ENCODE peak calls at places on chromosome 4, in ten cellular contexts. One of them, this sample, is unnamed. For H3K27me3 and H3K4me1, the result is how much of the 10 kb centered on the place peaks cover.

GRCh38 chr4:1990676-1991075 is 18.1 kb downstream of the NELFA start:
- DNase-seq in colonic mucosa: no peak
- DNase-seq in body of pancreas: no peak
- DNase-seq in ascending aorta: no peak
- DNase-seq in tibial nerve: no peak
- DNase-seq in endodermal cell: no peak
- DNase-seq in osteoblast: no peak
- DNase-seq in fibroblast of lung: no peak
- DNase-seq in lower lobe of right lung: no peak
- DNase-seq in heart left ventricle: no peak
- DNase-seq in this sample: no peak

GRCh38 chr4:120682981-120683380 is 239.5 kb downstream of the PRDM5 start:
- DNase-seq in colonic mucosa: no peak
- DNase-seq in body of pancreas: no peak
- DNase-seq in ascending aorta: no peak
- DNase-seq in tibial nerve: no peak
- DNase-seq in endodermal cell: no peak
- DNase-seq in osteoblast: no peak
- DNase-seq in fibroblast of lung: peak
- DNase-seq in lower lobe of right lung: no peak
- DNase-seq in heart left ventricle: no peak
- DNase-seq in this sample: no peak

GRCh38 chr4:73070072-73070385 is 513 bp upstream of the COX18 start:
- DNase-seq in colonic mucosa: no peak
- DNase-seq in body of pancreas: no peak
- DNase-seq in ascending aorta: no peak
- DNase-seq in tibial nerve: no peak
- DNase-seq in endodermal cell: no peak
- DNase-seq in osteoblast: no peak
- DNase-seq in fibroblast of lung: no peak
- DNase-seq in lower lobe of right lung: no peak
- DNase-seq in heart left ventricle: no peak
- DNase-seq in this sample: no peak

GRCh38 chr4:5956285-5957021 is 61.8 kb downstream of the C4orf50 start:
- DNase-seq in colonic mucosa: no peak
- DNase-seq in body of pancreas: peak
- DNase-seq in ascending aorta: no peak
- DNase-seq in tibial nerve: no peak
- DNase-seq in endodermal cell: peak
- DNase-seq in osteoblast: no peak
- DNase-seq in fibroblast of lung: no peak
- DNase-seq in lower lobe of right lung: no peak
- DNase-seq in heart left ventricle: peak
- DNase-seq in this sample: no peak

GRCh38 chr4:6777636-6778281 is 4.8 kb upstream of the KIAA0232 start:
- DNase-seq in colonic mucosa: no peak
- DNase-seq in body of pancreas: no peak
- DNase-seq in ascending aorta: peak
- DNase-seq in tibial nerve: no peak
- DNase-seq in endodermal cell: no peak
- DNase-seq in osteoblast: peak
- DNase-seq in fibroblast of lung: no peak
- DNase-seq in lower lobe of right lung: no peak
- DNase-seq in heart left ventricle: no peak
- DNase-seq in this sample: no peak

GRCh38 chr4:76803522-76803921 is 94.4 kb downstream of the SOWAHB start:
- DNase-seq in colonic mucosa: no peak
- DNase-seq in body of pancreas: no peak
- DNase-seq in ascending aorta: no peak
- DNase-seq in tibial nerve: peak
- DNase-seq in endodermal cell: peak
- DNase-seq in osteoblast: peak
- DNase-seq in fibroblast of lung: peak
- DNase-seq in lower lobe of right lung: no peak
- DNase-seq in heart left ventricle: no peak
- DNase-seq in this sample: no peak

GRCh38 chr4:6362896-6363295 is 93.2 kb downstream of the WFS1 start:
- DNase-seq in colonic mucosa: peak
- DNase-seq in body of pancreas: no peak
- DNase-seq in ascending aorta: no peak
- DNase-seq in tibial nerve: no peak
- DNase-seq in endodermal cell: peak
- DNase-seq in osteoblast: peak
- DNase-seq in fibroblast of lung: peak
- DNase-seq in lower lobe of right lung: no peak
- DNase-seq in heart left ventricle: no peak
- DNase-seq in this sample: peak

GRCh38 chr4:6502147-6502546 is 29.7 kb upstream of the PPP2R2C start:
- DNase-seq in colonic mucosa: peak
- DNase-seq in body of pancreas: no peak
- DNase-seq in ascending aorta: no peak
- DNase-seq in tibial nerve: no peak
- DNase-seq in endodermal cell: no peak
- DNase-seq in osteoblast: no peak
- DNase-seq in fibroblast of lung: no peak
- DNase-seq in lower lobe of right lung: no peak
- DNase-seq in heart left ventricle: no peak
- DNase-seq in this sample: no peak

GRCh38 chr4:8699479-8700145 is 107.0 kb downstream of the CPZ start:
- DNase-seq in colonic mucosa: no peak
- DNase-seq in body of pancreas: peak
- DNase-seq in ascending aorta: no peak
- DNase-seq in tibial nerve: no peak
- DNase-seq in endodermal cell: peak
- DNase-seq in osteoblast: peak
- DNase-seq in fibroblast of lung: no peak
- DNase-seq in lower lobe of right lung: no peak
- DNase-seq in heart left ventricle: no peak
- DNase-seq in this sample: no peak

GRCh38 chr4:8698341-8699062 is 105.9 kb downstream of the CPZ start:
- DNase-seq in colonic mucosa: no peak
- DNase-seq in body of pancreas: peak
- DNase-seq in ascending aorta: no peak
- DNase-seq in tibial nerve: no peak
- DNase-seq in endodermal cell: peak
- DNase-seq in osteoblast: peak
- DNase-seq in fibroblast of lung: no peak
- DNase-seq in lower lobe of right lung: no peak
- DNase-seq in heart left ventricle: no peak
- DNase-seq in this sample: no peak

GRCh38 chr4:8696369-8697127 is 104.0 kb downstream of the CPZ start:
- DNase-seq in colonic mucosa: no peak
- DNase-seq in body of pancreas: peak
- DNase-seq in ascending aorta: no peak
- DNase-seq in tibial nerve: no peak
- DNase-seq in endodermal cell: no peak
- DNase-seq in osteoblast: peak
- DNase-seq in fibroblast of lung: no peak
- DNase-seq in lower lobe of right lung: no peak
- DNase-seq in heart left ventricle: no peak
- DNase-seq in this sample: no peak

GRCh38 chr4:8699063-8699385 is 106.5 kb downstream of the CPZ start:
- DNase-seq in colonic mucosa: no peak
- DNase-seq in body of pancreas: no peak
- DNase-seq in ascending aorta: no peak
- DNase-seq in tibial nerve: no peak
- DNase-seq in endodermal cell: peak
- DNase-seq in osteoblast: no peak
- DNase-seq in fibroblast of lung: no peak
- DNase-seq in lower lobe of right lung: no peak
- DNase-seq in heart left ventricle: no peak
- DNase-seq in this sample: no peak

DNA sequence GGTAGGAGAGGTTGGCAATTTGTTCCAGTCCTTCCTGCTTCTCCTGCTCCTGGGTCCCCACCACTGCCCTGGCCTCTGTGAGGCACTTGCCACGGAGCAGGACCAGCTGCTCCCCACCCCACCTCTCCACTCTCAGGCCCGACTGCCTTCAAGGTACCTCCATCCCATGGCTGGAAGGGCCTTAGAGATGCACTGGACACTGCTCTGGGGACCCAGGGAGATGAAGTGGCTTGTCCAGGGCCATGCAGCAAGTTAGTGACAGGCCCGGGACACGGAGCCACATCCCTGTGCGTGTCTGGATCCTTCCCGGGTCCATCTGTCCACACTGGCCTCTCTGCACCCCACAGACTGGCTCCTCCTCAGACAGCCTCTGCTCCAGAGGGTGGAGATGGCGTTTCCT is 105.3 kb downstream of the CPZ start:
- DNase-seq in colonic mucosa: no peak
- DNase-seq in body of pancreas: peak
- DNase-seq in ascending aorta: no peak
- DNase-seq in tibial nerve: no peak
- DNase-seq in endodermal cell: peak
- DNase-seq in osteoblast: peak
- DNase-seq in fibroblast of lung: no peak
- DNase-seq in lower lobe of right lung: no peak
- DNase-seq in heart left ventricle: no peak
- DNase-seq in this sample: no peak
- H3K27me3 ChIP-seq in colonic mucosa: under half
- H3K27me3 ChIP-seq in body of pancreas: under half
- H3K27me3 ChIP-seq in ascending aorta: under half
- H3K27me3 ChIP-seq in tibial nerve: under half
- H3K27me3 ChIP-seq in endodermal cell: under half
- H3K27me3 ChIP-seq in osteoblast: under half
- H3K27me3 ChIP-seq in fibroblast of lung: under half
- H3K27me3 ChIP-seq in lower lobe of right lung: half or more
- H3K27me3 ChIP-seq in heart left ventricle: under half
- H3K27me3 ChIP-seq in this sample: under half

GRCh38 chr4:114383721-114384120 is 214.9 kb upstream of the UGT8 start:
- DNase-seq in colonic mucosa: no peak
- DNase-seq in body of pancreas: no peak
- DNase-seq in ascending aorta: no peak
- DNase-seq in tibial nerve: no peak
- DNase-seq in endodermal cell: no peak
- DNase-seq in osteoblast: no peak
- DNase-seq in fibroblast of lung: peak
- DNase-seq in lower lobe of right lung: no peak
- DNase-seq in heart left ventricle: no peak
- DNase-seq in this sample: no peak

GRCh38 chr4:114385195-114385985 is 213.2 kb upstream of the UGT8 start:
- DNase-seq in colonic mucosa: no peak
- DNase-seq in body of pancreas: no peak
- DNase-seq in ascending aorta: no peak
- DNase-seq in tibial nerve: no peak
- DNase-seq in endodermal cell: no peak
- DNase-seq in osteoblast: no peak
- DNase-seq in fibroblast of lung: no peak
- DNase-seq in lower lobe of right lung: no peak
- DNase-seq in heart left ventricle: no peak
- DNase-seq in this sample: no peak

GRCh38 chr4:114386637-114387233 is 211.9 kb upstream of the UGT8 start:
- DNase-seq in colonic mucosa: no peak
- DNase-seq in body of pancreas: no peak
- DNase-seq in ascending aorta: no peak
- DNase-seq in tibial nerve: peak
- DNase-seq in endodermal cell: no peak
- DNase-seq in osteoblast: no peak
- DNase-seq in fibroblast of lung: peak
- DNase-seq in lower lobe of right lung: no peak
- DNase-seq in heart left ventricle: no peak
- DNase-seq in this sample: peak

GRCh38 chr4:114383055-114383454 is 215.6 kb upstream of the UGT8 start:
- DNase-seq in colonic mucosa: no peak
- DNase-seq in body of pancreas: no peak
- DNase-seq in ascending aorta: no peak
- DNase-seq in tibial nerve: no peak
- DNase-seq in endodermal cell: no peak
- DNase-seq in osteoblast: no peak
- DNase-seq in fibroblast of lung: peak
- DNase-seq in lower lobe of right lung: no peak
- DNase-seq in heart left ventricle: no peak
- DNase-seq in this sample: no peak

DNA sequence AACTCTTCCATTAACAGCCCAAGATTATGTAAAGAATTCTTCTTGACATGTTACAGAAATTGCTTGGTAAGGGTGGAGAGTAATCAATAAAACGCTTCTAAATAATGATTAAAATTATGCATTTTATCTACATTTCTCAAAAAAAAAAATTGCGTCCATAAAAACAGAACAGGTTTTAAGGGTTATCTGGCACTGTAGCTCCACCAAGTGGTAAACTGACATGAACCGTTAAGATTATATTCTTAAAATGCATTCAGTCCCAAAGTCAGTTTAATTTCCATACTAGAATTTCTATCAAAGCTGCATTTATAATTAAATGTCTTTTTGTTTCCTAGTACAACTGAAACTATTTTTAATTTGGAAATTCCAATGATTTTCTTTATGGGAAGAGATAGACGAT is 214.0 kb upstream of the UGT8 start:
- DNase-seq in colonic mucosa: no peak
- DNase-seq in body of pancreas: no peak
- DNase-seq in ascending aorta: no peak
- DNase-seq in tibial nerve: no peak
- DNase-seq in endodermal cell: no peak
- DNase-seq in osteoblast: no peak
- DNase-seq in fibroblast of lung: peak
- DNase-seq in lower lobe of right lung: no peak
- DNase-seq in heart left ventricle: no peak
- DNase-seq in this sample: peak
- TF ChIP-seq CTCF in colonic mucosa: peak
- TF ChIP-seq CTCF in body of pancreas: peak
- TF ChIP-seq CTCF in ascending aorta: peak
- TF ChIP-seq CTCF in tibial nerve: peak
- TF ChIP-seq CTCF in endodermal cell: peak
- TF ChIP-seq CTCF in osteoblast: peak
- TF ChIP-seq CTCF in fibroblast of lung: peak
- TF ChIP-seq CTCF in lower lobe of right lung: peak
- TF ChIP-seq CTCF in heart left ventricle: peak
- TF ChIP-seq CTCF in this sample: peak

GRCh38 chr4:152643153-152644035 is 36.4 kb downstream of the TMEM154 start:
- DNase-seq in colonic mucosa: peak
- DNase-seq in body of pancreas: no peak
- DNase-seq in ascending aorta: no peak
- DNase-seq in tibial nerve: no peak
- DNase-seq in endodermal cell: peak
- DNase-seq in osteoblast: no peak
- DNase-seq in fibroblast of lung: no peak
- DNase-seq in lower lobe of right lung: peak
- DNase-seq in heart left ventricle: no peak
- DNase-seq in this sample: no peak

GRCh38 chr4:152640058-152640921 is 39.5 kb downstream of the TMEM154 start:
- DNase-seq in colonic mucosa: no peak
- DNase-seq in body of pancreas: no peak
- DNase-seq in ascending aorta: no peak
- DNase-seq in tibial nerve: no peak
- DNase-seq in endodermal cell: no peak
- DNase-seq in osteoblast: peak
- DNase-seq in fibroblast of lung: no peak
- DNase-seq in lower lobe of right lung: no peak
- DNase-seq in heart left ventricle: no peak
- DNase-seq in this sample: no peak

DNA sequence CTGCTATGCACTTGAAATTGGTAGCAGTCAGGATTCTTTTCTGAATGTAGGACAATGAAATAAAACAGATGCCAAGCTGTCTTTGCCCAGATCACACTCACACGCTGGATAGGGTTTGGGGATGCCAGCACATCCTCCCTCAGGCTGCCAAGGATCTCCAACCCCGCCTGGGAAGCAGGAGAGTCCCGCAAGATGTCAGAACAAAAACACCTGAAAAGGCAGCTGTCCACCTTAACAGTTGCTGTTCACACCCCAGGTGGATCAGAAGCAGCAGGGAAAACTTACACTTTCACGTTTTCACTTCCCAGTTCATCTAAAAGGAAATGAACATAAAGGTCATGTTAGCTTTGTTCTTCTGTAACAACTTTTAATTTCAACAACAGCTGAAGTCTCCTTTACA is 35.7 kb downstream of the TMEM154 start:
- DNase-seq in colonic mucosa: no peak
- DNase-seq in body of pancreas: no peak
- DNase-seq in ascending aorta: no peak
- DNase-seq in tibial nerve: no peak
- DNase-seq in endodermal cell: no peak
- DNase-seq in osteoblast: no peak
- DNase-seq in fibroblast of lung: no peak
- DNase-seq in lower lobe of right lung: no peak
- DNase-seq in heart left ventricle: no peak
- DNase-seq in this sample: no peak
- H3K4me1 ChIP-seq in colonic mucosa: under half
- H3K4me1 ChIP-seq in body of pancreas: under half
- H3K4me1 ChIP-seq in ascending aorta: under half
- H3K4me1 ChIP-seq in tibial nerve: under half
- H3K4me1 ChIP-seq in endodermal cell: under half
- H3K4me1 ChIP-seq in osteoblast: under half
- H3K4me1 ChIP-seq in fibroblast of lung: under half
- H3K4me1 ChIP-seq in lower lobe of right lung: under half
- H3K4me1 ChIP-seq in heart left ventricle: under half
- H3K4me1 ChIP-seq in this sample: under half

GRCh38 chr4:824461-825062 is 1.4 kb downstream of the CPLX1 start:
- DNase-seq in colonic mucosa: no peak
- DNase-seq in body of pancreas: no peak
- DNase-seq in ascending aorta: peak
- DNase-seq in tibial nerve: no peak
- DNase-seq in endodermal cell: peak
- DNase-seq in osteoblast: peak
- DNase-seq in fibroblast of lung: no peak
- DNase-seq in lower lobe of right lung: no peak
- DNase-seq in heart left ventricle: no peak
- DNase-seq in this sample: no peak

GRCh38 chr4:823761-824460 is 2.0 kb downstream of the CPLX1 start:
- DNase-seq in colonic mucosa: no peak
- DNase-seq in body of pancreas: no peak
- DNase-seq in ascending aorta: peak
- DNase-seq in tibial nerve: no peak
- DNase-seq in endodermal cell: peak
- DNase-seq in osteoblast: peak
- DNase-seq in fibroblast of lung: no peak
- DNase-seq in lower lobe of right lung: no peak
- DNase-seq in heart left ventricle: no peak
- DNase-seq in this sample: no peak

GRCh38 chr4:825969-826330 is at the start of gene CPLX1:
- DNase-seq in colonic mucosa: no peak
- DNase-seq in body of pancreas: peak
- DNase-seq in ascending aorta: no peak
- DNase-seq in tibial nerve: no peak
- DNase-seq in endodermal cell: peak
- DNase-seq in osteoblast: peak
- DNase-seq in fibroblast of lung: no peak
- DNase-seq in lower lobe of right lung: peak
- DNase-seq in heart left ventricle: no peak
- DNase-seq in this sample: no peak

GRCh38 chr4:826508-827208 is 729 bp upstream of the CPLX1 start:
- DNase-seq in colonic mucosa: no peak
- DNase-seq in body of pancreas: peak
- DNase-seq in ascending aorta: peak
- DNase-seq in tibial nerve: no peak
- DNase-seq in endodermal cell: peak
- DNase-seq in osteoblast: peak
- DNase-seq in fibroblast of lung: no peak
- DNase-seq in lower lobe of right lung: peak
- DNase-seq in heart left ventricle: no peak
- DNase-seq in this sample: peak

GRCh38 chr4:825063-825968 is 613 bp downstream of the CPLX1 start:
- DNase-seq in colonic mucosa: no peak
- DNase-seq in body of pancreas: peak
- DNase-seq in ascending aorta: peak
- DNase-seq in tibial nerve: no peak
- DNase-seq in endodermal cell: peak
- DNase-seq in osteoblast: peak
- DNase-seq in fibroblast of lung: peak
- DNase-seq in lower lobe of right lung: peak
- DNase-seq in heart left ventricle: no peak
- DNase-seq in this sample: peak
- H3K27me3 ChIP-seq in colonic mucosa: under half
- H3K27me3 ChIP-seq in body of pancreas: under half
- H3K27me3 ChIP-seq in ascending aorta: under half
- H3K27me3 ChIP-seq in tibial nerve: under half
- H3K27me3 ChIP-seq in endodermal cell: half or more
- H3K27me3 ChIP-seq in osteoblast: half or more
- H3K27me3 ChIP-seq in fibroblast of lung: under half
- H3K27me3 ChIP-seq in lower lobe of right lung: half or more
- H3K27me3 ChIP-seq in heart left ventricle: under half
- H3K27me3 ChIP-seq in this sample: under half